ENCODE peak calls at places on chromosomes 13 and 19, in ten cellular contexts. One of them, this sample, is unnamed.

GRCh38 chr13:109862627-109863026 is 76.2 kb upstream of the IRS2 start:
- DNase-seq in NCI-H1092 treated with DMSO at 0.1 percent for 48 hours: no peak
- DNase-seq in effector memory CD8-positive, alpha-beta T cell: no peak
- DNase-seq in endothelial cell: no peak
- DNase-seq in neuronal stem cell: no peak
- DNase-seq in NCI-H2081: no peak
- DNase-seq in T-helper 17 cell: no peak
- DNase-seq in effector CD4-positive, alpha-beta T cell: no peak
- DNase-seq in activated T-helper 1 cell treated with anti-CD3 and anti-CD28 coated beads, Interleukin-12 subunit alpha, Interleukin-12 subunit beta, Interleukin-2, Interleukin-4 antibody, amounts not matched to agents 30 ng/mL and 10 ng/mL and 1 ng/mL, durations not matched to agents 14 hours and 24 hours and 36 hours: no peak
- DNase-seq in body of pancreas: no peak
- DNase-seq in this sample: no peak

GRCh38 chr19:10142701-10143375 is 23.1 kb upstream of the EIF3G start:
- DNase-seq in effector memory CD8-positive, alpha-beta T cell: peak; percentile 32
- DNase-seq in endothelial cell: no peak
- DNase-seq in NCI-H1092 treated with DMSO at 0.1 percent for 48 hours: no peak
- DNase-seq in NCI-H2081: no peak
- DNase-seq in neuronal stem cell: no peak
- DNase-seq in activated T-helper 1 cell treated with anti-CD3 and anti-CD28 coated beads, Interleukin-12 subunit alpha, Interleukin-12 subunit beta, Interleukin-2, Interleukin-4 antibody, amounts not matched to agents 30 ng/mL and 10 ng/mL and 1 ng/mL, durations not matched to agents 14 hours and 24 hours and 36 hours: peak; percentile 14
- DNase-seq in T-helper 17 cell: peak; percentile 34
- DNase-seq in body of pancreas: no peak
- DNase-seq in effector CD4-positive, alpha-beta T cell: peak; percentile 38
- DNase-seq in this sample: peak; percentile 28

GRCh38 chr19:38264486-38265212 is at the start of gene SPINT2:
- DNase-seq in neuronal stem cell: peak; percentile 65
- DNase-seq in T-helper 17 cell: no peak
- DNase-seq in endothelial cell: peak; percentile 67
- DNase-seq in effector memory CD8-positive, alpha-beta T cell: no peak
- DNase-seq in NCI-H1092 treated with DMSO at 0.1 percent for 48 hours: peak; percentile 47
- DNase-seq in activated T-helper 1 cell treated with anti-CD3 and anti-CD28 coated beads, Interleukin-12 subunit alpha, Interleukin-12 subunit beta, Interleukin-2, Interleukin-4 antibody, amounts not matched to agents 30 ng/mL and 10 ng/mL and 1 ng/mL, durations not matched to agents 14 hours and 24 hours and 36 hours: no peak
- DNase-seq in body of pancreas: no peak
- DNase-seq in effector CD4-positive, alpha-beta T cell: peak; percentile 21
- DNase-seq in NCI-H2081: peak; percentile 90
- DNase-seq in this sample: no peak

GRCh38 chr13:91181892-91182291 is 165.6 kb upstream of the MIR17HG start:
- DNase-seq in neuronal stem cell: no peak
- DNase-seq in effector memory CD8-positive, alpha-beta T cell: no peak
- DNase-seq in effector CD4-positive, alpha-beta T cell: no peak
- DNase-seq in activated T-helper 1 cell treated with anti-CD3 and anti-CD28 coated beads, Interleukin-12 subunit alpha, Interleukin-12 subunit beta, Interleukin-2, Interleukin-4 antibody, amounts not matched to agents 30 ng/mL and 10 ng/mL and 1 ng/mL, durations not matched to agents 14 hours and 24 hours and 36 hours: no peak
- DNase-seq in T-helper 17 cell: no peak
- DNase-seq in NCI-H1092 treated with DMSO at 0.1 percent for 48 hours: no peak
- DNase-seq in body of pancreas: no peak
- DNase-seq in endothelial cell: no peak
- DNase-seq in NCI-H2081: no peak
- DNase-seq in this sample: no peak

GRCh38 chr19:55623130-55623868 is 1.1 kb downstream of the ZNF784 start:
- DNase-seq in neuronal stem cell: no peak
- DNase-seq in NCI-H2081: no peak
- DNase-seq in effector memory CD8-positive, alpha-beta T cell: no peak
- DNase-seq in activated T-helper 1 cell treated with anti-CD3 and anti-CD28 coated beads, Interleukin-12 subunit alpha, Interleukin-12 subunit beta, Interleukin-2, Interleukin-4 antibody, amounts not matched to agents 30 ng/mL and 10 ng/mL and 1 ng/mL, durations not matched to agents 14 hours and 24 hours and 36 hours: no peak
- DNase-seq in endothelial cell: no peak
- DNase-seq in body of pancreas: no peak
- DNase-seq in NCI-H1092 treated with DMSO at 0.1 percent for 48 hours: no peak
- DNase-seq in T-helper 17 cell: no peak
- DNase-seq in effector CD4-positive, alpha-beta T cell: no peak
- DNase-seq in this sample: no peak

GRCh38 chr13:65932587-65933239 is 1297.4 kb downstream of the PCDH9 start:
- DNase-seq in effector CD4-positive, alpha-beta T cell: no peak
- DNase-seq in effector memory CD8-positive, alpha-beta T cell: no peak
- DNase-seq in body of pancreas: no peak
- DNase-seq in neuronal stem cell: no peak
- DNase-seq in T-helper 17 cell: no peak
- DNase-seq in NCI-H2081: no peak
- DNase-seq in endothelial cell: no peak
- DNase-seq in NCI-H1092 treated with DMSO at 0.1 percent for 48 hours: no peak
- DNase-seq in activated T-helper 1 cell treated with anti-CD3 and anti-CD28 coated beads, Interleukin-12 subunit alpha, Interleukin-12 subunit beta, Interleukin-2, Interleukin-4 antibody, amounts not matched to agents 30 ng/mL and 10 ng/mL and 1 ng/mL, durations not matched to agents 14 hours and 24 hours and 36 hours: no peak
- DNase-seq in this sample: no peak

GRCh38 chr13:73714522-73714921 is 419.7 kb downstream of the KLF12 start:
- DNase-seq in NCI-H1092 treated with DMSO at 0.1 percent for 48 hours: no peak
- DNase-seq in NCI-H2081: no peak
- DNase-seq in neuronal stem cell: no peak
- DNase-seq in activated T-helper 1 cell treated with anti-CD3 and anti-CD28 coated beads, Interleukin-12 subunit alpha, Interleukin-12 subunit beta, Interleukin-2, Interleukin-4 antibody, amounts not matched to agents 30 ng/mL and 10 ng/mL and 1 ng/mL, durations not matched to agents 14 hours and 24 hours and 36 hours: no peak
- DNase-seq in endothelial cell: no peak
- DNase-seq in effector memory CD8-positive, alpha-beta T cell: no peak
- DNase-seq in body of pancreas: no peak
- DNase-seq in effector CD4-positive, alpha-beta T cell: no peak
- DNase-seq in T-helper 17 cell: no peak
- DNase-seq in this sample: no peak

GRCh38 chr13:85313761-85314503 is 485.3 kb downstream of the SLITRK6 start:
- DNase-seq in NCI-H1092 treated with DMSO at 0.1 percent for 48 hours: no peak
- DNase-seq in effector memory CD8-positive, alpha-beta T cell: no peak
- DNase-seq in activated T-helper 1 cell treated with anti-CD3 and anti-CD28 coated beads, Interleukin-12 subunit alpha, Interleukin-12 subunit beta, Interleukin-2, Interleukin-4 antibody, amounts not matched to agents 30 ng/mL and 10 ng/mL and 1 ng/mL, durations not matched to agents 14 hours and 24 hours and 36 hours: no peak
- DNase-seq in effector CD4-positive, alpha-beta T cell: no peak
- DNase-seq in body of pancreas: no peak
- DNase-seq in NCI-H2081: no peak
- DNase-seq in T-helper 17 cell: no peak
- DNase-seq in endothelial cell: no peak
- DNase-seq in neuronal stem cell: no peak
- DNase-seq in this sample: no peak

GRCh38 chr19:37930416-37930815 is 23.4 kb downstream of the SIPA1L3 start:
- DNase-seq in activated T-helper 1 cell treated with anti-CD3 and anti-CD28 coated beads, Interleukin-12 subunit alpha, Interleukin-12 subunit beta, Interleukin-2, Interleukin-4 antibody, amounts not matched to agents 30 ng/mL and 10 ng/mL and 1 ng/mL, durations not matched to agents 14 hours and 24 hours and 36 hours: no peak
- DNase-seq in body of pancreas: peak; percentile 38
- DNase-seq in NCI-H2081: no peak
- DNase-seq in endothelial cell: no peak
- DNase-seq in NCI-H1092 treated with DMSO at 0.1 percent for 48 hours: no peak
- DNase-seq in neuronal stem cell: no peak
- DNase-seq in effector CD4-positive, alpha-beta T cell: no peak
- DNase-seq in effector memory CD8-positive, alpha-beta T cell: no peak
- DNase-seq in T-helper 17 cell: no peak
- DNase-seq in this sample: no peak

GRCh38 chr19:5547881-5548280 is 19.9 kb downstream of the TINCR start:
- DNase-seq in effector memory CD8-positive, alpha-beta T cell: no peak
- DNase-seq in T-helper 17 cell: no peak
- DNase-seq in effector CD4-positive, alpha-beta T cell: no peak
- DNase-seq in body of pancreas: no peak
- DNase-seq in NCI-H2081: no peak
- DNase-seq in endothelial cell: peak; percentile 32
- DNase-seq in activated T-helper 1 cell treated with anti-CD3 and anti-CD28 coated beads, Interleukin-12 subunit alpha, Interleukin-12 subunit beta, Interleukin-2, Interleukin-4 antibody, amounts not matched to agents 30 ng/mL and 10 ng/mL and 1 ng/mL, durations not matched to agents 14 hours and 24 hours and 36 hours: no peak
- DNase-seq in neuronal stem cell: no peak
- DNase-seq in NCI-H1092 treated with DMSO at 0.1 percent for 48 hours: no peak
- DNase-seq in this sample: peak; percentile 26

GRCh38 chr13:27981006-27981708 is 7.3 kb downstream of the URAD start:
- DNase-seq in T-helper 17 cell: no peak
- DNase-seq in neuronal stem cell: no peak
- DNase-seq in endothelial cell: no peak
- DNase-seq in NCI-H2081: no peak
- DNase-seq in NCI-H1092 treated with DMSO at 0.1 percent for 48 hours: no peak
- DNase-seq in effector memory CD8-positive, alpha-beta T cell: no peak
- DNase-seq in activated T-helper 1 cell treated with anti-CD3 and anti-CD28 coated beads, Interleukin-12 subunit alpha, Interleukin-12 subunit beta, Interleukin-2, Interleukin-4 antibody, amounts not matched to agents 30 ng/mL and 10 ng/mL and 1 ng/mL, durations not matched to agents 14 hours and 24 hours and 36 hours: no peak
- DNase-seq in effector CD4-positive, alpha-beta T cell: no peak
- DNase-seq in body of pancreas: no peak
- DNase-seq in this sample: no peak

GRCh38 chr19:39704181-39705044 is at the start of gene LGALS14:
- DNase-seq in NCI-H2081: no peak
- DNase-seq in effector memory CD8-positive, alpha-beta T cell: no peak
- DNase-seq in activated T-helper 1 cell treated with anti-CD3 and anti-CD28 coated beads, Interleukin-12 subunit alpha, Interleukin-12 subunit beta, Interleukin-2, Interleukin-4 antibody, amounts not matched to agents 30 ng/mL and 10 ng/mL and 1 ng/mL, durations not matched to agents 14 hours and 24 hours and 36 hours: no peak
- DNase-seq in body of pancreas: no peak
- DNase-seq in endothelial cell: no peak
- DNase-seq in neuronal stem cell: no peak
- DNase-seq in T-helper 17 cell: no peak
- DNase-seq in NCI-H1092 treated with DMSO at 0.1 percent for 48 hours: no peak
- DNase-seq in effector CD4-positive, alpha-beta T cell: no peak
- DNase-seq in this sample: no peak

GRCh38 chr19:17703823-17704463 is 15.3 kb upstream of the MAP1S start:
- DNase-seq in neuronal stem cell: no peak
- DNase-seq in NCI-H1092 treated with DMSO at 0.1 percent for 48 hours: peak; percentile 16
- DNase-seq in T-helper 17 cell: peak; percentile 46
- DNase-seq in activated T-helper 1 cell treated with anti-CD3 and anti-CD28 coated beads, Interleukin-12 subunit alpha, Interleukin-12 subunit beta, Interleukin-2, Interleukin-4 antibody, amounts not matched to agents 30 ng/mL and 10 ng/mL and 1 ng/mL, durations not matched to agents 14 hours and 24 hours and 36 hours: peak; percentile 50
- DNase-seq in effector CD4-positive, alpha-beta T cell: peak; percentile 62
- DNase-seq in body of pancreas: peak; percentile 31
- DNase-seq in endothelial cell: peak; percentile 67
- DNase-seq in NCI-H2081: no peak
- DNase-seq in effector memory CD8-positive, alpha-beta T cell: peak; percentile 70
- DNase-seq in this sample: peak; percentile 59

GRCh38 chr13:23965346-23965745 is 68.0 kb upstream of the C1QTNF9B start:
- DNase-seq in NCI-H2081: no peak
- DNase-seq in endothelial cell: no peak
- DNase-seq in effector memory CD8-positive, alpha-beta T cell: no peak
- DNase-seq in T-helper 17 cell: no peak
- DNase-seq in effector CD4-positive, alpha-beta T cell: no peak
- DNase-seq in NCI-H1092 treated with DMSO at 0.1 percent for 48 hours: no peak
- DNase-seq in activated T-helper 1 cell treated with anti-CD3 and anti-CD28 coated beads, Interleukin-12 subunit alpha, Interleukin-12 subunit beta, Interleukin-2, Interleukin-4 antibody, amounts not matched to agents 30 ng/mL and 10 ng/mL and 1 ng/mL, durations not matched to agents 14 hours and 24 hours and 36 hours: no peak
- DNase-seq in body of pancreas: no peak
- DNase-seq in neuronal stem cell: no peak
- DNase-seq in this sample: no peak

GRCh38 chr19:50413096-50413495 is 5.6 kb upstream of the SPIB start:
- DNase-seq in NCI-H1092 treated with DMSO at 0.1 percent for 48 hours: no peak
- DNase-seq in effector CD4-positive, alpha-beta T cell: no peak
- DNase-seq in body of pancreas: no peak
- DNase-seq in T-helper 17 cell: no peak
- DNase-seq in effector memory CD8-positive, alpha-beta T cell: no peak
- DNase-seq in neuronal stem cell: no peak
- DNase-seq in NCI-H2081: no peak
- DNase-seq in activated T-helper 1 cell treated with anti-CD3 and anti-CD28 coated beads, Interleukin-12 subunit alpha, Interleukin-12 subunit beta, Interleukin-2, Interleukin-4 antibody, amounts not matched to agents 30 ng/mL and 10 ng/mL and 1 ng/mL, durations not matched to agents 14 hours and 24 hours and 36 hours: no peak
- DNase-seq in endothelial cell: no peak
- DNase-seq in this sample: no peak

This sample was measured in naive thymus-derived CD8-positive, alpha-beta T cell.